ENCODE peak calls at places on chromosome 21, in six cellular contexts. K, O, R, S, V and G are unnamed samples.

GRCh38 chr21:45617021-45617930 is 26.2 kb upstream of the PCBP3 start:
- DNase-seq in K (no peak), O (peak; percentile 25), V (peak; percentile 60), S (peak; percentile 60), R (no peak), G (no peak)

GRCh38 chr21:33642896-33643657 is 776 bp downstream of the ITSN1 start:
- DNase-seq in K (peak; percentile 56), O (peak; percentile 64), R (peak; percentile 10), S (peak; percentile 69), V (no peak), G (no peak)

GRCh38 chr21:44299458-44300261 is at the start of gene PFKL:
- DNase-seq in O (peak; percentile 72), K (peak; percentile 80), S (peak; percentile 81), V (no peak), R (peak; percentile 49), G (no peak)

GRCh38 chr21:39125752-39126485 is 57.3 kb downstream of the PSMG1 start:
- DNase-seq in K (peak; percentile 56), O (peak; percentile 88), R (peak; percentile 62), S (peak; percentile 78), V (no peak), G (no peak)

GRCh38 chr21:46024983-46025860 is 43.7 kb downstream of the COL6A1 start:
- DNase-seq in S (no peak), K (no peak), O (no peak), R (no peak), V (no peak), G (no peak)

GRCh38 chr21:17796503-17796902 is 22.7 kb downstream of the C21orf91 start:
- DNase-seq in R (no peak), O (no peak), S (no peak), K (no peak), V (no peak), G (no peak)

GRCh38 chr21:38735807-38736206 is 69.9 kb upstream of the ETS2 start:
- DNase-seq in R (no peak), S (no peak), O (no peak), V (no peak), K (no peak), G (no peak)

GRCh38 chr21:44454747-44455523 is at the start of gene LRRC3:
- DNase-seq in R (peak; percentile 79), K (peak; percentile 83), S (peak; percentile 95), V (peak; percentile 60), O (peak; percentile 97), G (no peak)

GRCh38 chr21:44528634-44528995 is 11.4 kb downstream of the KRTAP10-1 start:
- DNase-seq in V (no peak), K (no peak), S (no peak), O (no peak), R (no peak), G (no peak)

GRCh38 chr21:45283611-45284455 is 3.9 kb downstream of the POFUT2 start:
- DNase-seq in R (no peak), K (no peak), O (no peak), S (peak; percentile 55), V (peak; percentile 75), G (no peak)

GRCh38 chr21:45986316-45987051 is 4.9 kb downstream of the COL6A1 start:
- DNase-seq in K (no peak), O (no peak), V (peak; percentile 74), R (no peak), S (peak; percentile 64), G (no peak)

GRCh38 chr21:44932366-44933181 is 7.3 kb upstream of the SLX9 start:
- DNase-seq in O (no peak), R (no peak), K (peak; percentile 59), S (no peak), V (no peak), G (no peak)

GRCh38 chr21:21624674-21625073 is 626.5 kb downstream of the NCAM2 start:
- DNase-seq in O (no peak), V (no peak), S (no peak), K (no peak), R (no peak), G (no peak)

GRCh38 chr21:21631961-21632360 is 633.8 kb downstream of the NCAM2 start:
- DNase-seq in V (no peak), S (no peak), R (no peak), O (no peak), K (no peak), G (no peak)

GRCh38 chr21:36203603-36203889 is 46.9 kb downstream of the DOP1B start:
- DNase-seq in K (peak; percentile 24), R (no peak), V (no peak), O (no peak), S (no peak), G (no peak)

GRCh38 chr21:45543710-45544448 is 1.6 kb upstream of the SLC19A1 start:
- DNase-seq in R (no peak), S (peak; percentile 66), O (no peak), V (peak; percentile 72), K (no peak), G (peak; percentile 83)

GRCh38 chr21:16125274-16125673 is 395.5 kb downstream of the USP25 start:
- DNase-seq in R (no peak), K (no peak), O (no peak), V (no peak), S (no peak), G (no peak)

GRCh38 chr21:44603911-44604310 is 3.5 kb downstream of the KRTAP10-7 start:
- DNase-seq in K (no peak), S (no peak), O (no peak), R (no peak), V (peak; percentile 40), G (peak; percentile 62)

GRCh38 chr21:24903954-24904635 is 703.2 kb downstream of the MRPL39 start:
- DNase-seq in S (no peak), O (no peak), V (no peak), R (no peak), K (no peak), G (no peak)

GRCh38 chr21:31599563-31599962 is 59.9 kb upstream of the SOD1 start:
- DNase-seq in K (no peak), S (no peak), O (no peak), R (no peak), V (no peak), G (no peak)

GRCh38 chr21:46097826-46098286 is at the start of gene COL6A2:
- DNase-seq in R (peak; percentile 25), V (peak; percentile 81), S (peak; percentile 91), K (peak; percentile 61), O (peak; percentile 85), G (peak; percentile 87)

GRCh38 chr21:7951854-7952519 is 2569.4 kb upstream of the TPTE start:
- DNase-seq in R (no peak), K (no peak), S (no peak), V (no peak), O (no peak), G (no peak)

GRCh38 chr21:29741761-29742160 is 198.0 kb downstream of the GRIK1 start:
- DNase-seq in R (no peak), V (no peak), O (no peak), K (no peak), S (no peak), G (no peak)

GRCh38 chr21:28439852-28440251 is 552.8 kb downstream of the LTN1 start:
- DNase-seq in K (no peak), S (no peak), R (no peak), V (no peak), O (no peak), G (no peak)
- H3K4me3 ChIP-seq in K (no peak overlapping the region), S (no peak overlapping the region), R (no peak overlapping the region), V (no peak overlapping the region), O (no peak overlapping the region), G (no peak overlapping the region)

DNA sequence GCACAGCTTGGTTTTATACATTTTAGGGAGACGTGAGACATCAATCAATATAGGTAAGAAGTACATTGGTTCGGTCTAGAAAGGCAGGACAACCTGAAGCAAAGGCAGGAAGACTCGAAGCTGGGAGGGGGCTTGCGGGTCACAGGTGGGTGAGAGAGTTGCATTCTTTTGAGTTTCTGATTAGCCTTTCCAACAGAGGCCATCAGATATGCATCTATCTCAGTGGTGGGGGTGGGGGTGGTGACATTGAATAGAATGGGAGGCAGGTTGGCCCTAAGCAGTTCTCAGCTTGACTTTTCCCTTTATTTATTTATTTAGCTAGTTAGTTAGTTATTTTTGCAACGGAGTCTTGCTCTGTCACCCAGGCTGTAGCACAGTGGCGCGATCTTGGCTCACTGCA is 85.6 kb downstream of the WDR4 start:
- DNase-seq in S (no peak), K (no peak), O (peak; percentile 43), V (no peak), R (no peak), G (no peak)
- H3K4me1 ChIP-seq in S (no peaks in the 10 kb centered on the region), K (no peaks in the 10 kb centered on the region), O (peaks cover 15% of the 10 kb centered on the region), V (peaks cover 4% of the 10 kb centered on the region), R (no peaks in the 10 kb centered on the region), G (no peaks in the 10 kb centered on the region)

GRCh38 chr21:41560701-41561158 is 52.8 kb upstream of the TMPRSS2 start:
- DNase-seq in V (no peak), S (no peak), O (no peak), K (no peak), R (no peak), G (peak; percentile 54)
- TF ChIP-seq POLR2AphosphoS5 in V (no peak), S (no peak), O (no peak), K (no peak), R (no peak), G (no peak)

GRCh38 chr21:42245348-42246185 is 26.6 kb downstream of the ABCG1 start:
- DNase-seq in V (no peak), O (peak; percentile 52), K (no peak), R (no peak), S (no peak), G (no peak)

GRCh38 chr21:42239973-42240372 is 21.0 kb downstream of the ABCG1 start:
- DNase-seq in O (no peak), K (no peak), S (no peak), R (no peak), V (no peak), G (no peak)

GRCh38 chr21:42239556-42239955 is 20.6 kb downstream of the ABCG1 start:
- DNase-seq in V (no peak), R (no peak), S (no peak), O (no peak), K (no peak), G (no peak)

GRCh38 chr21:42243026-42243425 is 24.1 kb downstream of the ABCG1 start:
- DNase-seq in O (no peak), K (no peak), S (no peak), V (no peak), R (no peak), G (no peak)

GRCh38 chr21:42242611-42243010 is 23.7 kb downstream of the ABCG1 start:
- DNase-seq in R (no peak), S (no peak), K (no peak), O (no peak), V (no peak), G (no peak)
- H3K4me3 ChIP-seq in R (no peak overlapping the region), S (no peak overlapping the region), K (no peak overlapping the region), O (no peak overlapping the region), V (no peak overlapping the region), G (no peak overlapping the region)

DNA sequence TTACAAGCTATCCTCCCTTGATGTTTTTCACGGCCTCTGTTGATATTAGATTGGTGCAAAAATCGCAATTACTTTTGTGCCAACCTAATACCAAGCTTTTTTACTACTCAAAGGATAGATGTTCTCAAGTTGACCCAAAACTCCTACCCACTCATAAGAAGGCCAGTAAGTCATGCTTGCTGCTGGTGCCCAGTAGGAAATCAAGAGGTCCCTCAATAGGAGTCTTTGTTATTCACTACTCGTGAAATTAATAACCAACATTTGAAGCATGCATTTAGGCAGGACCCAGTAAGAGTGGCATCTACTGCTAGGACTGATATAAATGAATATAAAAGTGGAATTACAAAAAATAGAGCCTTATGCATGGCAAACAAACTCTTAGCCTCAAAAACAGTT is 52.6 kb downstream of the APP start:
- DNase-seq in S (no peak), R (no peak), K (no peak), V (no peak), O (no peak), G (no peak)
- H3K4me1 ChIP-seq in S (peaks cover 28% of the 10 kb centered on the region), R (peaks cover 8% of the 10 kb centered on the region), K (no peaks in the 10 kb centered on the region), V (peaks cover 66% of the 10 kb centered on the region), O (peaks cover 81% of the 10 kb centered on the region), G (peaks cover 18% of the 10 kb centered on the region)

GRCh38 chr21:34835526-34835925 is 166.7 kb downstream of the CLIC6 start:
- DNase-seq in K (no peak), S (peak; percentile 82), O (peak; percentile 67), V (no peak), R (no peak), G (no peak)
- TF ChIP-seq POLR2AphosphoS5 in K (no peak), S (peak; percentile 24), O (no peak), V (peak; percentile 67), R (no peak), G (no peak)